ENCODE peak calls at places on chromosomes 12 and 14, in six cellular contexts. M is NCI-H2081, N is WTC11, J is cardiac muscle cell, R is germinal center, A is H4. P is an unnamed sample.

GRCh38 chr12:10636611-10637010 is 23.2 kb upstream of the MAGOHB start:
- DNase-seq in R (no peak), M (no peak), A (no peak), J (no peak), N (no peak), P (no peak)

GRCh38 chr14:49553892-49554291 is 32.3 kb downstream of the RPS29 start:
- DNase-seq in M (peak), N (no peak), R (no peak), A (no peak), J (no peak), P (peak)

GRCh38 chr14:22737052-22737451 is 29.4 kb upstream of the OXA1L start:
- DNase-seq in J (no peak), N (no peak), A (no peak), R (no peak), M (no peak), P (no peak)

GRCh38 chr12:50765325-50765911 is 1.5 kb downstream of the ATF1 start:
- DNase-seq in R (peak), N (peak), M (peak), J (peak), A (peak), P (no peak)

GRCh38 chr14:80713076-80713850 is 228.3 kb downstream of the CEP128 start:
- DNase-seq in M (no peak), R (no peak), A (no peak), J (no peak), N (no peak), P (no peak)

GRCh38 chr12:115519887-115520286 is 757.6 kb downstream of the MED13L start:
- DNase-seq in R (no peak), N (no peak), J (no peak), M (no peak), A (no peak), P (no peak)

GRCh38 chr14:95531473-95531872 is 3.4 kb upstream of the GLRX5 start:
- DNase-seq in R (no peak), J (peak), N (no peak), M (no peak), A (peak), P (no peak)

GRCh38 chr14:54818201-54819133 is 84.2 kb downstream of the GCH1 start:
- DNase-seq in A (peak), J (peak), N (no peak), R (no peak), M (peak), P (peak)

GRCh38 chr12:59322473-59322872 is 273.4 kb upstream of the SLC16A7 start:
- DNase-seq in R (no peak), J (no peak), M (peak), N (no peak), A (no peak), P (peak)

GRCh38 chr12:8108808-8109398 is 14.5 kb upstream of the CLEC4A start:
- DNase-seq in R (peak), N (peak), M (peak), A (peak), J (peak), P (peak)

GRCh38 chr14:94171208-94171607 is 2.9 kb upstream of the PPP4R4 start:
- DNase-seq in N (no peak), J (no peak), A (no peak), R (no peak), M (no peak), P (no peak)

GRCh38 chr14:105219753-105220152 is 28.6 kb upstream of the BTBD6 start:
- DNase-seq in J (no peak), N (no peak), R (no peak), M (no peak), A (no peak), P (no peak)

GRCh38 chr12:1606021-1606622 is 11.7 kb upstream of the FBXL14 start:
- DNase-seq in M (peak), A (peak), J (peak), R (no peak), N (peak), P (peak)

GRCh38 chr12:96176575-96176974 is 17.6 kb upstream of the ELK3 start:
- DNase-seq in M (no peak), N (no peak), R (no peak), A (no peak), J (no peak), P (no peak)

GRCh38 chr14:38217538-38217937 is 9.8 kb downstream of the SSTR1 start:
- DNase-seq in A (no peak), J (no peak), M (no peak), N (no peak), R (no peak), P (no peak)

GRCh38 chr12:52598966-52599365 is 2.3 kb downstream of the KRT72 start:
- DNase-seq in M (no peak), J (no peak), N (no peak), A (no peak), R (no peak), P (no peak)

GRCh38 chr12:88298761-88299242 is 156.7 kb downstream of the TMTC3 start:
- DNase-seq in J (peak), R (no peak), A (peak), N (no peak), M (no peak), P (no peak)

GRCh38 chr14:71203306-71203705 is 296.0 kb downstream of the PCNX1 start:
- DNase-seq in J (no peak), M (no peak), N (no peak), A (no peak), R (no peak), P (no peak)

GRCh38 chr14:90566481-90566880 is 169.7 kb downstream of the CALM1 start:
- DNase-seq in R (no peak), A (no peak), J (no peak), M (no peak), N (no peak), P (no peak)

GRCh38 chr12:124289634-124290600 is 5.0 kb upstream of the RFLNA start:
- DNase-seq in N (no peak), J (no peak), R (no peak), A (peak), M (no peak), P (no peak)

GRCh38 chr12:57719777-57720605 is 18.6 kb downstream of the AGAP2 start:
- DNase-seq in J (no peak), R (no peak), N (no peak), M (no peak), A (no peak), P (no peak)

GRCh38 chr12:94140556-94140955 is 7.8 kb upstream of the PLXNC1 start:
- DNase-seq in N (peak), R (no peak), M (peak), J (peak), A (peak), P (no peak)

GRCh38 chr12:113649256-113649830 is 177.7 kb upstream of the LHX5 start:
- DNase-seq in N (no peak), J (no peak), R (no peak), A (no peak), M (no peak), P (no peak)

GRCh38 chr12:68410018-68410650 is 78.0 kb upstream of the MDM1 start:
- DNase-seq in M (no peak), A (no peak), N (no peak), J (no peak), R (no peak), P (no peak)

GRCh38 chr14:77580477-77580876 is 36.0 kb downstream of the SPTLC2 start:
- DNase-seq in J (no peak), A (no peak), M (no peak), R (no peak), N (no peak), P (no peak)

P was measured in NCI-H1105.